ENCODE peak calls at places on chromosomes 5 and 9, in five cellular contexts. S is NCI-H774; X is PC-3; U is AG08396; H is stimulated activated CD8-positive, alpha-beta memory T cell treated with anti-CD3 and anti-CD28 coated beads, Interleukin-2, amount 100 ng/mL, for 1 hour. Q is an unnamed sample.

GRCh38 chr5:14945450-14945849 is 73.9 kb upstream of the ANKH start:
- DNase-seq in H (no peak), S (no peak), U (no peak), X (peak), Q (no peak)

GRCh38 chr5:43691275-43691674 is 88.3 kb downstream of the NNT start:
- DNase-seq in H (no peak), U (no peak), X (no peak), S (no peak), Q (no peak)

GRCh38 chr5:73966411-73966810 is 340.4 kb downstream of the ARHGEF28 start:
- DNase-seq in X (no peak), U (no peak), S (no peak), H (no peak), Q (no peak)

GRCh38 chr9:134644715-134645606 is 3.4 kb downstream of the COL5A1 start:
- DNase-seq in X (peak), H (no peak), S (no peak), U (peak), Q (peak)

GRCh38 chr9:72383978-72384709 is 19.1 kb upstream of the ZFAND5 start:
- DNase-seq in U (peak), S (no peak), X (peak), H (no peak), Q (no peak)

GRCh38 chr5:10524376-10525123 is 39.3 kb upstream of the ANKRD33B start:
- DNase-seq in H (no peak), X (no peak), U (peak), S (no peak), Q (peak)

GRCh38 chr9:82152181-82152580 is 163.6 kb downstream of the SPATA31D1 start:
- DNase-seq in U (no peak), H (no peak), X (peak), S (no peak), Q (no peak)

GRCh38 chr5:160539431-160539830 is 117.8 kb downstream of the PTTG1 start:
- DNase-seq in U (no peak), X (peak), S (no peak), H (no peak), Q (no peak)

GRCh38 chr5:175609504-175609903 is 48.4 kb upstream of the HRH2 start:
- DNase-seq in U (no peak), H (no peak), X (no peak), S (no peak), Q (no peak)

GRCh38 chr9:122221223-122221811 is 7.4 kb downstream of the LHX6 start:
- DNase-seq in H (no peak), X (no peak), U (no peak), S (no peak), Q (no peak)

GRCh38 chr9:113151696-113152630 is 1.2 kb downstream of the SLC31A2 start:
- DNase-seq in S (no peak), H (no peak), U (no peak), X (no peak), Q (no peak)

GRCh38 chr9:136711751-136712689 is at the start of gene DIPK1B:
- DNase-seq in U (no peak), S (peak), H (no peak), X (no peak), Q (no peak)

GRCh38 chr5:97525780-97526179 is 342.7 kb upstream of the RIOK2 start:
- DNase-seq in U (no peak), S (no peak), H (no peak), X (no peak), Q (no peak)

GRCh38 chr5:29077451-29077850 is 2039.1 kb upstream of the CDH9 start:
- DNase-seq in S (no peak), X (peak), U (no peak), H (no peak), Q (no peak)

GRCh38 chr5:113514263-113514590 is 733 bp downstream of the YTHDC2 start:
- DNase-seq in U (no peak), X (no peak), H (no peak), S (no peak), Q (no peak)

GRCh38 chr5:135505973-135506372 is 29.8 kb downstream of the NEUROG1 start:
- DNase-seq in H (no peak), U (no peak), X (peak), S (no peak), Q (no peak)

GRCh38 chr9:75797181-75797580 is 93.3 kb upstream of the PCSK5 start:
- DNase-seq in S (no peak), U (no peak), H (no peak), X (no peak), Q (no peak)

GRCh38 chr5:41519801-41520200 is 9.4 kb upstream of the PLCXD3 start:
- DNase-seq in U (no peak), S (no peak), H (no peak), X (peak), Q (no peak)

GRCh38 chr5:71922584-71923106 is 184.6 kb upstream of the MAP1B start:
- DNase-seq in S (no peak), H (no peak), X (peak), U (no peak), Q (peak)

GRCh38 chr9:31259824-31260223 is 1124.6 kb upstream of the ACO1 start:
- DNase-seq in X (no peak), U (no peak), H (no peak), S (peak), Q (no peak)

GRCh38 chr9:22682536-22683392 is 236.1 kb downstream of the DMRTA1 start:
- DNase-seq in U (peak), S (peak), X (peak), H (no peak), Q (peak)

GRCh38 chr9:133131506-133131905 is 10.5 kb upstream of the RALGDS start:
- DNase-seq in S (no peak), U (no peak), X (no peak), H (no peak), Q (no peak)

GRCh38 chr9:134881313-134881670 is 682 bp downstream of the FCN2 start:
- DNase-seq in S (no peak), U (no peak), H (no peak), X (no peak), Q (no peak)

GRCh38 chr9:4590430-4591122 is 71.5 kb upstream of the PLPP6 start:
- DNase-seq in U (peak), S (no peak), H (no peak), X (no peak), Q (no peak)

Q was measured in H4.